ENCODE peak calls at places on chromosomes 16 and 17, in five cellular contexts. B is AML-193, G is foreskin melanocyte, S is T-cell, O is H9. C is an unnamed sample.

GRCh38 chr16:49474741-49475140 is 101.1 kb downstream of the C16orf78 start:
- DNase-seq in B (no peak), G (no peak), S (no peak), O (no peak), C (no peak)

GRCh38 chr17:30558313-30559195 is 81.3 kb downstream of the GOSR1 start:
- DNase-seq in B (no peak), G (no peak), S (no peak), O (peak), C (no peak)

GRCh38 chr17:48548687-48549621 is 4.0 kb upstream of the HOXB2 start:
- DNase-seq in B (no peak), G (no peak), S (no peak), O (no peak), C (no peak)

GRCh38 chr17:43791589-43791988 is 11.4 kb downstream of the CFAP97D1 start:
- DNase-seq in B (peak), G (no peak), S (no peak), O (peak), C (no peak)

GRCh38 chr17:17816240-17816814 is 20.5 kb downstream of the SREBF1 start:
- DNase-seq in B (no peak), G (no peak), S (no peak), O (no peak), C (no peak)

GRCh38 chr16:48617711-48618148 is 7.8 kb upstream of the N4BP1 start:
- DNase-seq in B (no peak), G (no peak), S (no peak), O (no peak), C (no peak)

GRCh38 chr16:27237229-27238015 is 31.1 kb downstream of the NSMCE1 start:
- DNase-seq in B (peak), G (no peak), S (peak), O (no peak), C (peak)

GRCh38 chr17:69870751-69871199 is 204.2 kb upstream of the KCNJ16 start:
- DNase-seq in B (no peak), G (no peak), S (no peak), O (no peak), C (no peak)

GRCh38 chr17:7133424-7133823 is 18.8 kb upstream of the ASGR2 start:
- DNase-seq in B (no peak), G (peak), S (peak), O (peak), C (no peak)

GRCh38 chr16:2239231-2239675 is 3.0 kb downstream of the DNASE1L2 start:
- DNase-seq in B (no peak), G (no peak), S (no peak), O (no peak), C (no peak)

GRCh38 chr17:55577011-55577586 is 65.8 kb upstream of the SMIM36 start:
- DNase-seq in B (no peak), G (no peak), S (peak), O (no peak), C (peak)

GRCh38 chr16:85398688-85399582 is 214.2 kb upstream of the GSE1 start:
- DNase-seq in B (no peak), G (no peak), S (peak), O (no peak), C (no peak)

GRCh38 chr16:874366-875181 is 74.0 kb upstream of the GNG13 start:
- DNase-seq in B (no peak), G (no peak), S (no peak), O (no peak), C (no peak)

GRCh38 chr16:180101-180920 is at the start of gene HBQ1:
- DNase-seq in B (no peak), G (no peak), S (peak), O (peak), C (no peak)

GRCh38 chr16:19389246-19389645 is 28.4 kb upstream of the TMC5 start:
- DNase-seq in B (peak), G (no peak), S (peak), O (peak), C (peak)

GRCh38 chr17:79320331-79320730 is 245.7 kb downstream of the ENGASE start:
- DNase-seq in B (no peak), G (no peak), S (no peak), O (no peak), C (no peak)

GRCh38 chr16:50884066-50884860 is 142.4 kb downstream of the CYLD start:
- DNase-seq in B (no peak), G (no peak), S (peak), O (peak), C (no peak)